ENCODE peak calls at places on chromosome 22, in ten cellular contexts. One of them, this sample, is unnamed.

GRCh38 chr22:46049726-46050450 is 72.9 kb upstream of the WNT7B start:
- DNase-seq in activated naive CD8-positive, alpha-beta T cell treated with anti-CD3 and anti-CD28 coated beads, Interleukin-2, amount 50 U/mL, for 16 hours: no peak
- DNase-seq in T-cell: no peak
- DNase-seq in left ventricle myocardium superior: no peak
- DNase-seq in AML-193: no peak
- DNase-seq in OCI-LY7: no peak
- DNase-seq in neural progenitor cell: no peak
- DNase-seq in CD8-positive, alpha-beta memory T cell: no peak
- DNase-seq in naive thymus-derived CD4-positive, alpha-beta T cell: no peak
- DNase-seq in iPS-NIHi11: no peak
- DNase-seq in this sample: no peak

GRCh38 chr22:24518774-24519485 is 23.8 kb downstream of the UPB1 start:
- DNase-seq in activated naive CD8-positive, alpha-beta T cell treated with anti-CD3 and anti-CD28 coated beads, Interleukin-2, amount 50 U/mL, for 16 hours: no peak
- DNase-seq in T-cell: no peak
- DNase-seq in left ventricle myocardium superior: no peak
- DNase-seq in AML-193: no peak
- DNase-seq in OCI-LY7: no peak
- DNase-seq in neural progenitor cell: no peak
- DNase-seq in CD8-positive, alpha-beta memory T cell: no peak
- DNase-seq in naive thymus-derived CD4-positive, alpha-beta T cell: no peak
- DNase-seq in iPS-NIHi11: no peak
- DNase-seq in this sample: no peak

GRCh38 chr22:43823353-43823908 is 11.3 kb upstream of the EFCAB6 start:
- DNase-seq in activated naive CD8-positive, alpha-beta T cell treated with anti-CD3 and anti-CD28 coated beads, Interleukin-2, amount 50 U/mL, for 16 hours: no peak
- DNase-seq in T-cell: no peak
- DNase-seq in left ventricle myocardium superior: no peak
- DNase-seq in AML-193: no peak
- DNase-seq in OCI-LY7: no peak
- DNase-seq in neural progenitor cell: peak; percentile 40
- DNase-seq in CD8-positive, alpha-beta memory T cell: no peak
- DNase-seq in naive thymus-derived CD4-positive, alpha-beta T cell: no peak
- DNase-seq in iPS-NIHi11: no peak
- DNase-seq in this sample: no peak

GRCh38 chr22:33796494-33796893 is 123.8 kb downstream of the LARGE1 start:
- DNase-seq in activated naive CD8-positive, alpha-beta T cell treated with anti-CD3 and anti-CD28 coated beads, Interleukin-2, amount 50 U/mL, for 16 hours: no peak
- DNase-seq in T-cell: no peak
- DNase-seq in left ventricle myocardium superior: no peak
- DNase-seq in AML-193: peak; percentile 92
- DNase-seq in OCI-LY7: no peak
- DNase-seq in neural progenitor cell: no peak
- DNase-seq in CD8-positive, alpha-beta memory T cell: no peak
- DNase-seq in naive thymus-derived CD4-positive, alpha-beta T cell: no peak
- DNase-seq in iPS-NIHi11: peak; percentile 21
- DNase-seq in this sample: no peak

GRCh38 chr22:36326178-36327161 is 61.3 kb downstream of the MYH9 start:
- DNase-seq in activated naive CD8-positive, alpha-beta T cell treated with anti-CD3 and anti-CD28 coated beads, Interleukin-2, amount 50 U/mL, for 16 hours: no peak
- DNase-seq in T-cell: no peak
- DNase-seq in left ventricle myocardium superior: peak; percentile 31
- DNase-seq in AML-193: no peak
- DNase-seq in OCI-LY7: no peak
- DNase-seq in neural progenitor cell: no peak
- DNase-seq in CD8-positive, alpha-beta memory T cell: no peak
- DNase-seq in naive thymus-derived CD4-positive, alpha-beta T cell: no peak
- DNase-seq in iPS-NIHi11: no peak
- DNase-seq in this sample: no peak

GRCh38 chr22:45335021-45335818 is 25.5 kb downstream of the FAM118A start:
- DNase-seq in activated naive CD8-positive, alpha-beta T cell treated with anti-CD3 and anti-CD28 coated beads, Interleukin-2, amount 50 U/mL, for 16 hours: no peak
- DNase-seq in T-cell: no peak
- DNase-seq in left ventricle myocardium superior: peak; percentile 90
- DNase-seq in AML-193: no peak
- DNase-seq in OCI-LY7: no peak
- DNase-seq in neural progenitor cell: peak; percentile 66
- DNase-seq in CD8-positive, alpha-beta memory T cell: no peak
- DNase-seq in naive thymus-derived CD4-positive, alpha-beta T cell: no peak
- DNase-seq in iPS-NIHi11: peak; percentile 78
- DNase-seq in this sample: peak; percentile 14

GRCh38 chr22:45212306-45212709 is 28.4 kb downstream of the KIAA0930 start:
- DNase-seq in activated naive CD8-positive, alpha-beta T cell treated with anti-CD3 and anti-CD28 coated beads, Interleukin-2, amount 50 U/mL, for 16 hours: no peak
- DNase-seq in T-cell: no peak
- DNase-seq in left ventricle myocardium superior: peak; percentile 86
- DNase-seq in AML-193: no peak
- DNase-seq in OCI-LY7: no peak
- DNase-seq in neural progenitor cell: peak; percentile 48
- DNase-seq in CD8-positive, alpha-beta memory T cell: no peak
- DNase-seq in naive thymus-derived CD4-positive, alpha-beta T cell: no peak
- DNase-seq in iPS-NIHi11: peak; percentile 47
- DNase-seq in this sample: peak; percentile 95

GRCh38 chr22:45099961-45100360 is 63.8 kb upstream of the NUP50 start:
- DNase-seq in activated naive CD8-positive, alpha-beta T cell treated with anti-CD3 and anti-CD28 coated beads, Interleukin-2, amount 50 U/mL, for 16 hours: no peak
- DNase-seq in T-cell: no peak
- DNase-seq in left ventricle myocardium superior: no peak
- DNase-seq in AML-193: no peak
- DNase-seq in OCI-LY7: no peak
- DNase-seq in neural progenitor cell: no peak
- DNase-seq in CD8-positive, alpha-beta memory T cell: no peak
- DNase-seq in naive thymus-derived CD4-positive, alpha-beta T cell: no peak
- DNase-seq in iPS-NIHi11: no peak
- DNase-seq in this sample: no peak

GRCh38 chr22:35930933-35931332 is 97.7 kb downstream of the RBFOX2 start:
- DNase-seq in activated naive CD8-positive, alpha-beta T cell treated with anti-CD3 and anti-CD28 coated beads, Interleukin-2, amount 50 U/mL, for 16 hours: no peak
- DNase-seq in T-cell: no peak
- DNase-seq in left ventricle myocardium superior: no peak
- DNase-seq in AML-193: peak; percentile 77
- DNase-seq in OCI-LY7: peak; percentile 80
- DNase-seq in neural progenitor cell: peak; percentile 54
- DNase-seq in CD8-positive, alpha-beta memory T cell: no peak
- DNase-seq in naive thymus-derived CD4-positive, alpha-beta T cell: no peak
- DNase-seq in iPS-NIHi11: peak; percentile 46
- DNase-seq in this sample: peak; percentile 84

GRCh38 chr22:17232406-17232805 is 13.2 kb upstream of the ADA2 start:
- DNase-seq in activated naive CD8-positive, alpha-beta T cell treated with anti-CD3 and anti-CD28 coated beads, Interleukin-2, amount 50 U/mL, for 16 hours: no peak
- DNase-seq in T-cell: no peak
- DNase-seq in left ventricle myocardium superior: no peak
- DNase-seq in AML-193: no peak
- DNase-seq in OCI-LY7: no peak
- DNase-seq in neural progenitor cell: peak; percentile 29
- DNase-seq in CD8-positive, alpha-beta memory T cell: no peak
- DNase-seq in naive thymus-derived CD4-positive, alpha-beta T cell: no peak
- DNase-seq in iPS-NIHi11: no peak
- DNase-seq in this sample: no peak

GRCh38 chr22:25120093-25120561 is 79.5 kb upstream of the CRYBB3 start:
- DNase-seq in activated naive CD8-positive, alpha-beta T cell treated with anti-CD3 and anti-CD28 coated beads, Interleukin-2, amount 50 U/mL, for 16 hours: no peak
- DNase-seq in T-cell: no peak
- DNase-seq in left ventricle myocardium superior: no peak
- DNase-seq in AML-193: no peak
- DNase-seq in OCI-LY7: no peak
- DNase-seq in neural progenitor cell: peak; percentile 72
- DNase-seq in CD8-positive, alpha-beta memory T cell: no peak
- DNase-seq in naive thymus-derived CD4-positive, alpha-beta T cell: no peak
- DNase-seq in iPS-NIHi11: peak; percentile 62
- DNase-seq in this sample: no peak

GRCh38 chr22:36352775-36353507 is 34.8 kb downstream of the MYH9 start:
- DNase-seq in activated naive CD8-positive, alpha-beta T cell treated with anti-CD3 and anti-CD28 coated beads, Interleukin-2, amount 50 U/mL, for 16 hours: no peak
- DNase-seq in T-cell: no peak
- DNase-seq in left ventricle myocardium superior: peak; percentile 67
- DNase-seq in AML-193: no peak
- DNase-seq in OCI-LY7: no peak
- DNase-seq in neural progenitor cell: peak; percentile 38
- DNase-seq in CD8-positive, alpha-beta memory T cell: peak; percentile 67
- DNase-seq in naive thymus-derived CD4-positive, alpha-beta T cell: no peak
- DNase-seq in iPS-NIHi11: no peak
- DNase-seq in this sample: peak; percentile 77

GRCh38 chr22:46108564-46109473 is 41.5 kb upstream of the PPARA start:
- DNase-seq in activated naive CD8-positive, alpha-beta T cell treated with anti-CD3 and anti-CD28 coated beads, Interleukin-2, amount 50 U/mL, for 16 hours: no peak
- DNase-seq in T-cell: no peak
- DNase-seq in left ventricle myocardium superior: peak; percentile 81
- DNase-seq in AML-193: no peak
- DNase-seq in OCI-LY7: no peak
- DNase-seq in neural progenitor cell: peak; percentile 17
- DNase-seq in CD8-positive, alpha-beta memory T cell: no peak
- DNase-seq in naive thymus-derived CD4-positive, alpha-beta T cell: no peak
- DNase-seq in iPS-NIHi11: peak; percentile 72
- DNase-seq in this sample: peak; percentile 57

GRCh38 chr22:20927940-20928572 is 10.8 kb downstream of the CRKL start:
- DNase-seq in activated naive CD8-positive, alpha-beta T cell treated with anti-CD3 and anti-CD28 coated beads, Interleukin-2, amount 50 U/mL, for 16 hours: no peak
- DNase-seq in T-cell: no peak
- DNase-seq in left ventricle myocardium superior: no peak
- DNase-seq in AML-193: no peak
- DNase-seq in OCI-LY7: no peak
- DNase-seq in neural progenitor cell: no peak
- DNase-seq in CD8-positive, alpha-beta memory T cell: no peak
- DNase-seq in naive thymus-derived CD4-positive, alpha-beta T cell: no peak
- DNase-seq in iPS-NIHi11: no peak
- DNase-seq in this sample: no peak

GRCh38 chr22:43509337-43509736 is 97.5 kb downstream of the MPPED1 start:
- DNase-seq in activated naive CD8-positive, alpha-beta T cell treated with anti-CD3 and anti-CD28 coated beads, Interleukin-2, amount 50 U/mL, for 16 hours: no peak
- DNase-seq in T-cell: no peak
- DNase-seq in left ventricle myocardium superior: no peak
- DNase-seq in AML-193: no peak
- DNase-seq in OCI-LY7: no peak
- DNase-seq in neural progenitor cell: no peak
- DNase-seq in CD8-positive, alpha-beta memory T cell: no peak
- DNase-seq in naive thymus-derived CD4-positive, alpha-beta T cell: no peak
- DNase-seq in iPS-NIHi11: no peak
- DNase-seq in this sample: no peak

GRCh38 chr22:26524870-26525269 is 12.6 kb upstream of the TFIP11 start:
- DNase-seq in activated naive CD8-positive, alpha-beta T cell treated with anti-CD3 and anti-CD28 coated beads, Interleukin-2, amount 50 U/mL, for 16 hours: no peak
- DNase-seq in T-cell: no peak
- DNase-seq in left ventricle myocardium superior: no peak
- DNase-seq in AML-193: no peak
- DNase-seq in OCI-LY7: no peak
- DNase-seq in neural progenitor cell: no peak
- DNase-seq in CD8-positive, alpha-beta memory T cell: no peak
- DNase-seq in naive thymus-derived CD4-positive, alpha-beta T cell: no peak
- DNase-seq in iPS-NIHi11: no peak
- DNase-seq in this sample: no peak

GRCh38 chr22:22098457-22099193 is 116.0 kb upstream of the TOP3B start:
- DNase-seq in activated naive CD8-positive, alpha-beta T cell treated with anti-CD3 and anti-CD28 coated beads, Interleukin-2, amount 50 U/mL, for 16 hours: no peak
- DNase-seq in T-cell: no peak
- DNase-seq in left ventricle myocardium superior: no peak
- DNase-seq in AML-193: no peak
- DNase-seq in OCI-LY7: peak; percentile 83
- DNase-seq in neural progenitor cell: no peak
- DNase-seq in CD8-positive, alpha-beta memory T cell: no peak
- DNase-seq in naive thymus-derived CD4-positive, alpha-beta T cell: no peak
- DNase-seq in iPS-NIHi11: no peak
- DNase-seq in this sample: no peak

GRCh38 chr22:19041403-19042074 is 80.7 kb downstream of the DGCR2 start:
- DNase-seq in activated naive CD8-positive, alpha-beta T cell treated with anti-CD3 and anti-CD28 coated beads, Interleukin-2, amount 50 U/mL, for 16 hours: no peak
- DNase-seq in T-cell: no peak
- DNase-seq in left ventricle myocardium superior: no peak
- DNase-seq in AML-193: no peak
- DNase-seq in OCI-LY7: no peak
- DNase-seq in neural progenitor cell: no peak
- DNase-seq in CD8-positive, alpha-beta memory T cell: no peak
- DNase-seq in naive thymus-derived CD4-positive, alpha-beta T cell: no peak
- DNase-seq in iPS-NIHi11: no peak
- DNase-seq in this sample: no peak

GRCh38 chr22:42992092-42992491 is 22.9 kb downstream of the PACSIN2 start:
- DNase-seq in activated naive CD8-positive, alpha-beta T cell treated with anti-CD3 and anti-CD28 coated beads, Interleukin-2, amount 50 U/mL, for 16 hours: no peak
- DNase-seq in T-cell: no peak
- DNase-seq in left ventricle myocardium superior: no peak
- DNase-seq in AML-193: no peak
- DNase-seq in OCI-LY7: no peak
- DNase-seq in neural progenitor cell: no peak
- DNase-seq in CD8-positive, alpha-beta memory T cell: no peak
- DNase-seq in naive thymus-derived CD4-positive, alpha-beta T cell: no peak
- DNase-seq in iPS-NIHi11: no peak
- DNase-seq in this sample: no peak

GRCh38 chr22:19341500-19341899 is 50.0 kb upstream of the CLTCL1 start:
- DNase-seq in activated naive CD8-positive, alpha-beta T cell treated with anti-CD3 and anti-CD28 coated beads, Interleukin-2, amount 50 U/mL, for 16 hours: no peak
- DNase-seq in T-cell: no peak
- DNase-seq in left ventricle myocardium superior: no peak
- DNase-seq in AML-193: no peak
- DNase-seq in OCI-LY7: no peak
- DNase-seq in neural progenitor cell: no peak
- DNase-seq in CD8-positive, alpha-beta memory T cell: no peak
- DNase-seq in naive thymus-derived CD4-positive, alpha-beta T cell: no peak
- DNase-seq in iPS-NIHi11: no peak
- DNase-seq in this sample: no peak

GRCh38 chr22:38578505-38578904 is 8.5 kb upstream of the DMC1 start:
- DNase-seq in activated naive CD8-positive, alpha-beta T cell treated with anti-CD3 and anti-CD28 coated beads, Interleukin-2, amount 50 U/mL, for 16 hours: no peak
- DNase-seq in T-cell: no peak
- DNase-seq in left ventricle myocardium superior: no peak
- DNase-seq in AML-193: no peak
- DNase-seq in OCI-LY7: no peak
- DNase-seq in neural progenitor cell: peak; percentile 24
- DNase-seq in CD8-positive, alpha-beta memory T cell: no peak
- DNase-seq in naive thymus-derived CD4-positive, alpha-beta T cell: no peak
- DNase-seq in iPS-NIHi11: peak; percentile 18
- DNase-seq in this sample: no peak

GRCh38 chr22:39999144-39999757 is 4.5 kb downstream of the FAM83F start:
- DNase-seq in activated naive CD8-positive, alpha-beta T cell treated with anti-CD3 and anti-CD28 coated beads, Interleukin-2, amount 50 U/mL, for 16 hours: no peak
- DNase-seq in T-cell: no peak
- DNase-seq in left ventricle myocardium superior: no peak
- DNase-seq in AML-193: peak; percentile 27
- DNase-seq in OCI-LY7: peak; percentile 20
- DNase-seq in neural progenitor cell: peak; percentile 57
- DNase-seq in CD8-positive, alpha-beta memory T cell: no peak
- DNase-seq in naive thymus-derived CD4-positive, alpha-beta T cell: no peak
- DNase-seq in iPS-NIHi11: no peak
- DNase-seq in this sample: peak; percentile 87

GRCh38 chr22:37086184-37086583 is 23.3 kb downstream of the TMPRSS6 start:
- DNase-seq in activated naive CD8-positive, alpha-beta T cell treated with anti-CD3 and anti-CD28 coated beads, Interleukin-2, amount 50 U/mL, for 16 hours: no peak
- DNase-seq in T-cell: no peak
- DNase-seq in left ventricle myocardium superior: no peak
- DNase-seq in AML-193: no peak
- DNase-seq in OCI-LY7: no peak
- DNase-seq in neural progenitor cell: no peak
- DNase-seq in CD8-positive, alpha-beta memory T cell: no peak
- DNase-seq in naive thymus-derived CD4-positive, alpha-beta T cell: no peak
- DNase-seq in iPS-NIHi11: no peak
- DNase-seq in this sample: no peak

GRCh38 chr22:24270556-24271405 is at the start of gene SPECC1L:
- DNase-seq in activated naive CD8-positive, alpha-beta T cell treated with anti-CD3 and anti-CD28 coated beads, Interleukin-2, amount 50 U/mL, for 16 hours: peak; percentile 70
- DNase-seq in T-cell: peak; percentile 81
- DNase-seq in left ventricle myocardium superior: peak; percentile 97
- DNase-seq in AML-193: peak; percentile 92
- DNase-seq in OCI-LY7: peak; percentile 93
- DNase-seq in neural progenitor cell: peak; percentile 97
- DNase-seq in CD8-positive, alpha-beta memory T cell: peak; percentile 89
- DNase-seq in naive thymus-derived CD4-positive, alpha-beta T cell: peak; percentile 97
- DNase-seq in iPS-NIHi11: peak; percentile 94
- DNase-seq in this sample: peak; percentile 94

GRCh38 chr22:44975444-44976262 is 34.2 kb downstream of the PHF21B start:
- DNase-seq in activated naive CD8-positive, alpha-beta T cell treated with anti-CD3 and anti-CD28 coated beads, Interleukin-2, amount 50 U/mL, for 16 hours: no peak
- DNase-seq in T-cell: peak; percentile 11
- DNase-seq in left ventricle myocardium superior: peak; percentile 85
- DNase-seq in AML-193: peak; percentile 71
- DNase-seq in OCI-LY7: peak; percentile 78
- DNase-seq in neural progenitor cell: peak; percentile 97
- DNase-seq in CD8-positive, alpha-beta memory T cell: peak; percentile 24
- DNase-seq in naive thymus-derived CD4-positive, alpha-beta T cell: peak; percentile 22
- DNase-seq in iPS-NIHi11: peak; percentile 98
- DNase-seq in this sample: peak; percentile 86

GRCh38 chr22:35377735-35378134 is 3.2 kb upstream of the HMOX1 start:
- DNase-seq in activated naive CD8-positive, alpha-beta T cell treated with anti-CD3 and anti-CD28 coated beads, Interleukin-2, amount 50 U/mL, for 16 hours: no peak
- DNase-seq in T-cell: no peak
- DNase-seq in left ventricle myocardium superior: no peak
- DNase-seq in AML-193: peak; percentile 13
- DNase-seq in OCI-LY7: no peak
- DNase-seq in neural progenitor cell: no peak
- DNase-seq in CD8-positive, alpha-beta memory T cell: no peak
- DNase-seq in naive thymus-derived CD4-positive, alpha-beta T cell: no peak
- DNase-seq in iPS-NIHi11: no peak
- DNase-seq in this sample: no peak

GRCh38 chr22:43826142-43827093 is 14.3 kb upstream of the EFCAB6 start:
- DNase-seq in activated naive CD8-positive, alpha-beta T cell treated with anti-CD3 and anti-CD28 coated beads, Interleukin-2, amount 50 U/mL, for 16 hours: no peak
- DNase-seq in T-cell: no peak
- DNase-seq in left ventricle myocardium superior: no peak
- DNase-seq in AML-193: no peak
- DNase-seq in OCI-LY7: no peak
- DNase-seq in neural progenitor cell: no peak
- DNase-seq in CD8-positive, alpha-beta memory T cell: no peak
- DNase-seq in naive thymus-derived CD4-positive, alpha-beta T cell: no peak
- DNase-seq in iPS-NIHi11: no peak
- DNase-seq in this sample: peak; percentile 56

GRCh38 chr22:46414704-46415103 is 79.2 kb downstream of the TRMU start:
- DNase-seq in activated naive CD8-positive, alpha-beta T cell treated with anti-CD3 and anti-CD28 coated beads, Interleukin-2, amount 50 U/mL, for 16 hours: no peak
- DNase-seq in T-cell: no peak
- DNase-seq in left ventricle myocardium superior: no peak
- DNase-seq in AML-193: no peak
- DNase-seq in OCI-LY7: no peak
- DNase-seq in neural progenitor cell: no peak
- DNase-seq in CD8-positive, alpha-beta memory T cell: no peak
- DNase-seq in naive thymus-derived CD4-positive, alpha-beta T cell: no peak
- DNase-seq in iPS-NIHi11: no peak
- DNase-seq in this sample: no peak

This sample was measured in fibroblast of villous mesenchyme.